ENCODE peak calls at places on chromosomes 13 and 19, in seven cellular contexts. V is WTC11, S is cardiac fibroblast, Z is HFF-Myc, G is Calu3, K is A673, C is A549. E is an unnamed sample.

GRCh38 chr13:43981091-43981490 is 101.4 kb downstream of the LACC1 start:
- DNase-seq in G (no peak), S (no peak), C (no peak), V (peak), K (peak), Z (no peak), E (no peak)

GRCh38 chr13:40664100-40665060 is 2.1 kb downstream of the FOXO1 start:
- DNase-seq in K (peak), S (peak), V (peak), Z (no peak), G (peak), C (peak), E (peak)

GRCh38 chr19:29837448-29837961 is 25.7 kb downstream of the CCNE1 start:
- DNase-seq in S (no peak), C (no peak), K (no peak), G (no peak), Z (no peak), V (no peak), E (no peak)

GRCh38 chr13:114154476-114154875 is 22.1 kb upstream of the RASA3 start:
- DNase-seq in S (no peak), Z (no peak), G (no peak), V (no peak), C (no peak), K (no peak), E (no peak)

GRCh38 chr19:31013391-31013975 is 335.8 kb downstream of the TSHZ3 start:
- DNase-seq in Z (no peak), K (peak), C (no peak), S (no peak), G (no peak), V (no peak), E (no peak)

GRCh38 chr13:24691381-24691780 is 11.2 kb downstream of the ATP12A start:
- DNase-seq in K (no peak), Z (no peak), V (no peak), C (no peak), G (no peak), S (no peak), E (no peak)

GRCh38 chr19:1068111-1069001 is 1.4 kb downstream of the ARHGAP45 start:
- DNase-seq in S (no peak), Z (no peak), C (no peak), K (no peak), V (no peak), G (no peak), E (no peak)

GRCh38 chr19:17109962-17110598 is 34.5 kb downstream of the MYO9B start:
- DNase-seq in V (no peak), K (no peak), C (no peak), S (no peak), Z (no peak), G (no peak), E (no peak)

GRCh38 chr19:5154129-5154798 is 185.4 kb downstream of the KDM4B start:
- DNase-seq in Z (no peak), G (peak), S (peak), K (no peak), C (peak), V (peak), E (no peak)

GRCh38 chr13:78147905-78148304 is 229.3 kb upstream of the EDNRB start:
- DNase-seq in V (no peak), S (peak), K (no peak), C (peak), G (no peak), Z (peak), E (peak)

GRCh38 chr13:112808377-112809140 is 118.7 kb downstream of the ATP11A start:
- DNase-seq in G (no peak), K (no peak), V (no peak), S (no peak), C (no peak), Z (no peak), E (no peak)

GRCh38 chr19:16268676-16269319 is 55.8 kb upstream of the KLF2 start:
- DNase-seq in V (no peak), K (no peak), G (no peak), C (no peak), S (no peak), Z (no peak), E (no peak)

GRCh38 chr19:57653689-57654088 is 15.0 kb upstream of the ZSCAN4 start:
- DNase-seq in V (no peak), G (no peak), S (no peak), C (no peak), K (no peak), Z (no peak), E (no peak)

GRCh38 chr19:45496349-45496953 is 396 bp downstream of the RTN2 start:
- DNase-seq in G (peak), K (peak), S (no peak), Z (no peak), V (peak), C (no peak), E (no peak)

GRCh38 chr19:55069137-55069858 is 6.3 kb upstream of the RDH13 start:
- DNase-seq in S (peak), G (peak), C (peak), V (peak), Z (no peak), K (peak), E (no peak)